ENCODE peak calls at places on chromosome X, in eight cellular contexts. K is A549, W is ACHN, B is HTR-8/SVneo, I is DMS153, D is neural progenitor cell, R is skeletal muscle cell, A is pons. Y is an unnamed sample.

GRCh38 chrX:118181030-118181429 is 64.4 kb upstream of the KLHL13 start:
- DNase-seq in K (no peak), W (peak; percentile 23), B (no peak), I (no peak), D (no peak), R (no peak), A (peak; percentile 0), Y (peak; percentile 5)

GRCh38 chrX:120408168-120408567 is 46.3 kb downstream of the ATP1B4 start:
- DNase-seq in K (no peak), W (no peak), B (no peak), I (no peak), D (no peak), R (no peak), A (no peak), Y (no peak)

GRCh38 chrX:134459683-134460004 is 321 bp upstream of the HPRT1 start:
- DNase-seq in K (peak; percentile 63), W (peak; percentile 44), B (no peak), I (no peak), D (no peak), R (no peak), A (no peak), Y (no peak)

GRCh38 chrX:117711774-117712173 is 404.8 kb downstream of the KLHL13 start:
- DNase-seq in K (no peak), W (no peak), B (no peak), I (no peak), D (no peak), R (no peak), A (no peak), Y (no peak)

GRCh38 chrX:7263961-7264360 is 116.0 kb upstream of the PUDP start:
- DNase-seq in K (peak; percentile 1), W (no peak), B (no peak), I (no peak), D (no peak), R (no peak), A (no peak), Y (no peak)

GRCh38 chrX:11533211-11533651 is 132.5 kb downstream of the ARHGAP6 start:
- DNase-seq in K (peak; percentile 83), W (peak; percentile 72), B (peak; percentile 35), I (peak; percentile 80), D (peak; percentile 46), R (peak; percentile 39), A (peak; percentile 75), Y (peak; percentile 68)

GRCh38 chrX:148500428-148501120 is at the start of gene AFF2:
- DNase-seq in K (peak; percentile 8), W (peak; percentile 0), B (no peak), I (no peak), D (peak; percentile 81), R (no peak), A (no peak), Y (no peak)

GRCh38 chrX:2351321-2351720 is 149.5 kb downstream of the DHRSX start:
- DNase-seq in K (peak; percentile 71), W (peak; percentile 6), B (peak; percentile 52), I (no peak), D (no peak), R (no peak), A (no peak), Y (no peak)

GRCh38 chrX:123217728-123218127 is 33.6 kb downstream of the GRIA3 start:
- DNase-seq in K (no peak), W (no peak), B (no peak), I (no peak), D (no peak), R (no peak), A (no peak), Y (no peak)

GRCh38 chrX:103919336-103919682 is 43.1 kb upstream of the TMSB15B start:
- DNase-seq in K (peak; percentile 72), W (peak; percentile 44), B (no peak), I (peak; percentile 2), D (no peak), R (peak; percentile 15), A (peak; percentile 31), Y (no peak)

GRCh38 chrX:130909469-130910136 is 6.6 kb upstream of the ENOX2 start:
- DNase-seq in K (no peak), W (no peak), B (no peak), I (no peak), D (no peak), R (no peak), A (no peak), Y (peak; percentile 29)

GRCh38 chrX:135522132-135522530 is 1.7 kb downstream of the INTS6L start:
- DNase-seq in K (no peak), W (no peak), B (no peak), I (no peak), D (no peak), R (no peak), A (peak; percentile 26), Y (peak; percentile 3)

GRCh38 chrX:40544343-40545250 is 36.2 kb upstream of the ATP6AP2 start:
- DNase-seq in K (peak; percentile 21), W (no peak), B (no peak), I (no peak), D (no peak), R (peak; percentile 11), A (no peak), Y (no peak)

GRCh38 chrX:21905209-21905735 is 35.2 kb upstream of the SMS start:
- DNase-seq in K (no peak), W (no peak), B (no peak), I (peak; percentile 55), D (peak; percentile 44), R (no peak), A (peak; percentile 20), Y (no peak)

GRCh38 chrX:80879916-80880315 is 70.2 kb upstream of the BRWD3 start:
- DNase-seq in K (no peak), W (no peak), B (no peak), I (no peak), D (no peak), R (no peak), A (no peak), Y (no peak)

GRCh38 chrX:13581554-13581953 is 12.2 kb downstream of the EGFL6 start:
- DNase-seq in K (no peak), W (no peak), B (no peak), I (no peak), D (no peak), R (no peak), A (no peak), Y (no peak)

GRCh38 chrX:45566456-45566855 is 365.8 kb upstream of the DIPK2B start:
- DNase-seq in K (no peak), W (no peak), B (no peak), I (no peak), D (no peak), R (no peak), A (no peak), Y (no peak)

GRCh38 chrX:14095702-14096101 is 66.0 kb upstream of the GEMIN8 start:
- DNase-seq in K (peak; percentile 41), W (peak; percentile 7), B (peak; percentile 27), I (no peak), D (peak; percentile 74), R (no peak), A (peak; percentile 24), Y (peak; percentile 33)

GRCh38 chrX:46757052-46757451 is 1.9 kb downstream of the SLC9A7 start:
- DNase-seq in K (no peak), W (no peak), B (no peak), I (no peak), D (no peak), R (no peak), A (no peak), Y (no peak)

GRCh38 chrX:117972681-117973080 is 143.9 kb downstream of the KLHL13 start:
- DNase-seq in K (no peak), W (no peak), B (no peak), I (peak; percentile 3), D (no peak), R (no peak), A (no peak), Y (no peak)

GRCh38 chrX:153953342-153953830 is 8.9 kb upstream of the RENBP start:
- DNase-seq in K (peak; percentile 58), W (peak; percentile 47), B (peak; percentile 35), I (peak; percentile 28), D (peak; percentile 71), R (no peak), A (no peak), Y (peak; percentile 27)

GRCh38 chrX:120753413-120754251 is 122.0 kb downstream of the CT47B1 start:
- DNase-seq in K (no peak), W (no peak), B (no peak), I (no peak), D (no peak), R (no peak), A (no peak), Y (no peak)

GRCh38 chrX:142702749-142703148 is 323.0 kb upstream of the SPANXN4 start:
- DNase-seq in K (no peak), W (no peak), B (no peak), I (no peak), D (no peak), R (no peak), A (no peak), Y (no peak)

GRCh38 chrX:39816871-39817731 is 280.7 kb downstream of the BCOR start:
- DNase-seq in K (no peak), W (no peak), B (peak; percentile 13), I (no peak), D (peak; percentile 68), R (no peak), A (no peak), Y (no peak)

GRCh38 chrX:153934473-153935325 is at the start of gene NAA10:
- DNase-seq in K (peak; percentile 72), W (peak; percentile 69), B (peak; percentile 67), I (peak; percentile 53), D (peak; percentile 89), R (no peak), A (peak; percentile 41), Y (peak; percentile 27)

GRCh38 chrX:65476564-65476963 is 58.0 kb downstream of the LAS1L start:
- DNase-seq in K (no peak), W (no peak), B (no peak), I (no peak), D (no peak), R (no peak), A (no peak), Y (no peak)

GRCh38 chrX:103157511-103158316 is 57.2 kb upstream of the BEX4 start:
- DNase-seq in K (peak; percentile 23), W (peak; percentile 6), B (no peak), I (no peak), D (peak; percentile 24), R (no peak), A (peak; percentile 54), Y (peak; percentile 5)

GRCh38 chrX:47543496-47543895 is 17.5 kb upstream of the ARAF start:
- DNase-seq in K (no peak), W (no peak), B (no peak), I (no peak), D (no peak), R (no peak), A (no peak), Y (no peak)

GRCh38 chrX:47327902-47328301 is 42.5 kb upstream of the ZNF157 start:
- DNase-seq in K (no peak), W (no peak), B (no peak), I (no peak), D (no peak), R (no peak), A (no peak), Y (no peak)

GRCh38 chrX:51496501-51497291 is at the start of gene NUDT11:
- DNase-seq in K (peak; percentile 58), W (peak; percentile 32), B (peak; percentile 12), I (peak; percentile 4), D (peak; percentile 89), R (peak; percentile 24), A (no peak), Y (peak; percentile 22)

GRCh38 chrX:153673398-153674218 is at the start of gene PNCK:
- DNase-seq in K (no peak), W (no peak), B (no peak), I (no peak), D (peak; percentile 67), R (no peak), A (no peak), Y (no peak)

GRCh38 chrX:10156199-10157031 is at the start of gene CLCN4:
- DNase-seq in K (peak; percentile 47), W (peak; percentile 42), B (no peak), I (no peak), D (peak; percentile 74), R (peak; percentile 29), A (peak; percentile 77), Y (peak; percentile 6)

GRCh38 chrX:112636288-112636687 is 43.5 kb downstream of the LHFPL1 start:
- DNase-seq in K (no peak), W (no peak), B (no peak), I (no peak), D (no peak), R (peak; percentile 15), A (no peak), Y (no peak)

GRCh38 chrX:104922206-104922621 is 298.3 kb downstream of the TEX13A start:
- DNase-seq in K (peak; percentile 76), W (peak; percentile 61), B (no peak), I (peak; percentile 26), D (peak; percentile 72), R (peak; percentile 7), A (peak; percentile 30), Y (peak; percentile 58)